ENCODE peak calls at places on chromosomes 2 and 18, in four cellular contexts. One of them, this sample, is unnamed.
A peak's percentile ranks its signal among the peaks of the same experiment; 100 is the strongest.

GRCh38 chr18:51070545-51070944 is 40.5 kb downstream of the SMAD4 start:
- DNase-seq in K562: no peak
- DNase-seq in H1: no peak
- DNase-seq in HepG2: no peak
- DNase-seq in this sample: no peak

GRCh38 chr2:71675296-71675695 is 221.9 kb downstream of the DYSF start:
- DNase-seq in H1: no peak
- DNase-seq in K562: no peak
- DNase-seq in HepG2: no peak
- DNase-seq in this sample: no peak

GRCh38 chr2:241871538-241872312 is 2.2 kb downstream of the RTP5 start:
- DNase-seq in H1: no peak
- DNase-seq in HepG2: no peak
- DNase-seq in K562: no peak
- DNase-seq in this sample: no peak

GRCh38 chr18:12053312-12053711 is 40.3 kb upstream of the ANKRD62 start:
- DNase-seq in K562: no peak
- DNase-seq in H1: no peak
- DNase-seq in HepG2: no peak
- DNase-seq in this sample: no peak

GRCh38 chr2:84840306-84840705 is 40.6 kb downstream of the TRABD2A start:
- DNase-seq in K562: peak; percentile 18
- DNase-seq in H1: no peak
- DNase-seq in HepG2: no peak
- DNase-seq in this sample: peak; percentile 26

GRCh38 chr2:126850951-126851350 is 47.7 kb upstream of the TEX51 start:
- DNase-seq in K562: no peak
- DNase-seq in H1: no peak
- DNase-seq in HepG2: no peak
- DNase-seq in this sample: no peak

GRCh38 chr2:107730898-107731297 is 95.8 kb upstream of the RGPD4 start:
- DNase-seq in HepG2: no peak
- DNase-seq in K562: no peak
- DNase-seq in H1: no peak
- DNase-seq in this sample: no peak

GRCh38 chr18:54360406-54360805 is 2.7 kb downstream of the C18orf54 start:
- DNase-seq in K562: no peak
- DNase-seq in H1: no peak
- DNase-seq in HepG2: peak; percentile 30
- DNase-seq in this sample: no peak

GRCh38 chr2:20470211-20470610 is 23.3 kb downstream of the RHOB start:
- DNase-seq in K562: no peak
- DNase-seq in HepG2: no peak
- DNase-seq in H1: no peak
- DNase-seq in this sample: no peak

GRCh38 chr2:99430614-99431258 is 59.1 kb downstream of the REV1 start:
- DNase-seq in H1: no peak
- DNase-seq in K562: no peak
- DNase-seq in HepG2: no peak
- DNase-seq in this sample: no peak

GRCh38 chr2:194294156-194294555 is 1362.9 kb upstream of the SLC39A10 start:
- DNase-seq in H1: no peak
- DNase-seq in HepG2: no peak
- DNase-seq in K562: no peak
- DNase-seq in this sample: no peak

GRCh38 chr2:45014016-45014702 is 4.9 kb upstream of the SIX2 start:
- DNase-seq in H1: no peak
- DNase-seq in K562: peak; percentile 61
- DNase-seq in HepG2: no peak
- DNase-seq in this sample: peak; percentile 88

GRCh38 chr18:4843771-4844170 is 353.3 kb downstream of the AKAIN1 start:
- DNase-seq in HepG2: no peak
- DNase-seq in H1: no peak
- DNase-seq in K562: no peak
- DNase-seq in this sample: no peak

GRCh38 chr2:11558206-11558886 is 24.5 kb downstream of the GREB1 start:
- DNase-seq in K562: no peak
- DNase-seq in H1: no peak
- DNase-seq in HepG2: no peak
- DNase-seq in this sample: no peak

GRCh38 chr2:120988741-120989555 is 253.3 kb downstream of the GLI2 start:
- DNase-seq in H1: no peak
- DNase-seq in K562: no peak
- DNase-seq in HepG2: no peak
- DNase-seq in this sample: no peak

GRCh38 chr2:238949710-238950345 is 101.9 kb downstream of the TWIST2 start:
- DNase-seq in HepG2: no peak
- DNase-seq in H1: no peak
- DNase-seq in K562: no peak
- DNase-seq in this sample: no peak

GRCh38 chr2:41736105-41736567 is 311.7 kb upstream of the PKDCC start:
- DNase-seq in H1: no peak
- DNase-seq in HepG2: no peak
- DNase-seq in K562: no peak
- DNase-seq in this sample: no peak

GRCh38 chr2:111675419-111676194 is 208.4 kb downstream of the ANAPC1 start:
- DNase-seq in H1: no peak
- DNase-seq in K562: no peak
- DNase-seq in HepG2: no peak
- DNase-seq in this sample: no peak

GRCh38 chr2:64488050-64488974 is 34.4 kb downstream of the LGALSL start:
- DNase-seq in HepG2: peak; percentile 47
- DNase-seq in H1: peak; percentile 58
- DNase-seq in K562: peak; percentile 68
- DNase-seq in this sample: peak; percentile 73

GRCh38 chr2:9258501-9258900 is 51.9 kb downstream of the ASAP2 start:
- DNase-seq in H1: no peak
- DNase-seq in K562: no peak
- DNase-seq in HepG2: no peak
- DNase-seq in this sample: no peak

GRCh38 chr2:32947484-32948143 is 861 bp downstream of the LTBP1 start:
- DNase-seq in H1: no peak
- DNase-seq in HepG2: no peak
- DNase-seq in K562: peak; percentile 53
- DNase-seq in this sample: peak; percentile 56

GRCh38 chr2:55885129-55885943 is 38.2 kb downstream of the EFEMP1 start:
- DNase-seq in K562: no peak
- DNase-seq in HepG2: no peak
- DNase-seq in H1: no peak
- DNase-seq in this sample: peak; percentile 74

GRCh38 chr2:65349863-65350262 is 82.5 kb downstream of the SPRED2 start:
- DNase-seq in K562: peak; percentile 69
- DNase-seq in H1: no peak
- DNase-seq in HepG2: peak; percentile 65
- DNase-seq in this sample: no peak

GRCh38 chr2:25349397-25349796 is 7.7 kb upstream of the DNMT3A start:
- DNase-seq in H1: no peak
- DNase-seq in K562: no peak
- DNase-seq in HepG2: no peak
- DNase-seq in this sample: no peak

GRCh38 chr2:201175971-201176570 is 6.9 kb upstream of the CASP10 start:
- DNase-seq in K562: no peak
- DNase-seq in HepG2: peak; percentile 21
- DNase-seq in H1: no peak
- DNase-seq in this sample: no peak

GRCh38 chr2:162678551-162678950 is 160.0 kb downstream of the KCNH7 start:
- DNase-seq in K562: no peak
- DNase-seq in HepG2: no peak
- DNase-seq in H1: no peak
- DNase-seq in this sample: no peak

GRCh38 chr2:160205511-160205910 is 5.4 kb upstream of the ITGB6 start:
- DNase-seq in K562: no peak
- DNase-seq in HepG2: peak; percentile 36
- DNase-seq in H1: no peak
- DNase-seq in this sample: peak; percentile 96

DNA sequence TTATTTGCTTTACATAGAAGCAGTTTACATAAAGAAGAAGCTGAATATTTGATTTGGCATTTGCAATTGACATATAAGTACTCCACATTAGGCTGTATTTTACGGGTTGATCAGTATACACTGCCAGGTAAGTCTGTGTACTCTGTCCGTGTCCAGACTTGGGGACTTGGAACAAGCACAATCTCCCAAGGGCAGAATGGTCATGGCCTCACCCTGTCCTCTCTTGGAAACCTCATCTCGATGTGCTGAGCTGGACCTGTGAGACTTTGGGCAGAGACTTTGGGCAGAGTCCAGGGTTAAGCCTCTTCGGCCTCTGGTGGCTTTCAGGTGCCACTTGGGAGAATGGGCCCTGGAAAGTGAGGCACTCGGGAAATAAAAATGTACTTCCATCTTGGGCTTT is 108.4 kb downstream of the RAPGEF4 start:
- DNase-seq in K562: no peak
- DNase-seq in HepG2: no peak
- DNase-seq in H1: no peak
- DNase-seq in this sample: no peak
- TF ChIP-seq PHF8 in K562: no peak
- TF ChIP-seq PHF8 in HepG2: no peak
- TF ChIP-seq PHF8 in H1: no peak
- TF ChIP-seq PHF8 in this sample: no peak

GRCh38 chr2:199309973-199310372 is 147.8 kb downstream of the SATB2 start:
- DNase-seq in K562: no peak
- DNase-seq in H1: no peak
- DNase-seq in HepG2: no peak
- DNase-seq in this sample: no peak

GRCh38 chr2:199307461-199307860 is 150.3 kb downstream of the SATB2 start:
- DNase-seq in H1: no peak
- DNase-seq in K562: no peak
- DNase-seq in HepG2: no peak
- DNase-seq in this sample: no peak

GRCh38 chr2:199310654-199311275 is 147.0 kb downstream of the SATB2 start:
- DNase-seq in HepG2: no peak
- DNase-seq in K562: no peak
- DNase-seq in H1: no peak
- DNase-seq in this sample: no peak

GRCh38 chr2:199308567-199308966 is 149.2 kb downstream of the SATB2 start:
- DNase-seq in H1: no peak
- DNase-seq in K562: no peak
- DNase-seq in HepG2: no peak
- DNase-seq in this sample: no peak

DNA sequence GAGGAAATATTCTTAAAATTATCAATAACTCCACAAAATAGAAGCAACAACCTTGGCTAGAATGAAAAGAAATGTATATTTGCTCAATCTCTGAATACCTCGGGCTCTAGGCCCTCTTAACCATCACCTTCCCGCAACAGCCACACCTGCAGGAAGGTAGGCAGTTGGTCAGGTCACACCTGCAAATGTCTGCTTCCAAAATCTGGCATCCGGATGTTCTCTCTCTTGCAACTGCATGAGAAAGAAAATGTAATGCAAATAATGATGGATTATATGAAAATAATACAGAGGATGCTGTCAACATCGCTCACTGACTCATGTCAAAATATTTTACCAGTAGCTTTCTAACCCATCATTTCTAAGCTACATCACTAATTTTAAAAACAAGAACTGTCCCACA is 148.3 kb downstream of the SATB2 start:
- DNase-seq in HepG2: no peak
- DNase-seq in K562: no peak
- DNase-seq in H1: no peak
- DNase-seq in this sample: no peak
- TF ChIP-seq EP300 in HepG2: no peak
- TF ChIP-seq EP300 in K562: no peak
- TF ChIP-seq EP300 in H1: no peak
- TF ChIP-seq EP300 in this sample: no peak

GRCh38 chr2:26401739-26402541 is at the start of gene DRC1:
- DNase-seq in H1: peak; percentile 51
- DNase-seq in K562: no peak
- DNase-seq in HepG2: no peak
- DNase-seq in this sample: peak; percentile 88
- TF ChIP-seq PHF8 in H1: no peak
- TF ChIP-seq PHF8 in K562: no peak
- TF ChIP-seq PHF8 in HepG2: no peak
- TF ChIP-seq PHF8 in this sample: no peak

DNA sequence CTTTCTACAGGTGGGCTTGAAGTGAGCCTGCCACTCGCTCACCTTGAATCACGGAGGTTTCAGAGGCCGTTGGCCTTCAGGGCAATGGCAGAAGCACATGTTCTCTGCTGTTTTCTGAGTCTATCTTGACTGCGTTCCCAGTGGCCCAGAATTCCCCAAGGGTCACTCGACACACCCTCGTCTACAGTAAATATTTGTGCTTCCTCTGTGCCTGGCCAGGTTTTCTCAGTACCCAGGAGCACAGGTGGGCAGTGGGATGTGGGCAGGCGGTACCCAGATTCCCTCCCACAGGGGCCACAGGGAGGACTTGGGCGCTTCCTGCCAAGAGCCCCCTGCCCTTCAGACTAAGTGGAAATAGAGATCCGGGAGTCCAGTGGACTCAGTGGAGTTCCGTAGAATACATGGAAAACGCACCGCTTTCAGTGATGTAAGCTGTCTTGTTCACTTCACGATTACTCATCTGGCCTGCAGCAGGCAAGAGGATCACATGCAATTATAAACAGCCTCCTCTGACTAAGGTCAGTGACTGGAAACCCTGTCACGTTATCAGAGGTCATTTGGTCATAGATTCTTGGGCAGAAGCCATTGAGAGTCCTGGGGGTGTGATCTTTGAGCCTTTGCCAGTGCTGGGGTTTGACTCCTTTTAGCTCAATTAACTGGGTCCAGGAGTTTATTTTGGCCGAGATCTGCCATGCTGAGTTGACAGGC is 179.8 kb downstream of the NEDD4L start:
- DNase-seq in K562: peak; percentile 56
- DNase-seq in H1: no peak
- DNase-seq in HepG2: peak; percentile 81
- DNase-seq in this sample: peak; percentile 86
- TF ChIP-seq EP300 in K562: peak; percentile 20
- TF ChIP-seq EP300 in H1: no peak
- TF ChIP-seq EP300 in HepG2: no peak
- TF ChIP-seq EP300 in this sample: peak; percentile 43

GRCh38 chr2:31150120-31150670 is 12.0 kb upstream of the GALNT14 start:
- DNase-seq in K562: no peak
- DNase-seq in H1: no peak
- DNase-seq in HepG2: no peak
- DNase-seq in this sample: no peak

GRCh38 chr2:31147645-31148044 is 9.4 kb upstream of the GALNT14 start:
- DNase-seq in K562: no peak
- DNase-seq in H1: no peak
- DNase-seq in HepG2: no peak
- DNase-seq in this sample: no peak

DNA sequence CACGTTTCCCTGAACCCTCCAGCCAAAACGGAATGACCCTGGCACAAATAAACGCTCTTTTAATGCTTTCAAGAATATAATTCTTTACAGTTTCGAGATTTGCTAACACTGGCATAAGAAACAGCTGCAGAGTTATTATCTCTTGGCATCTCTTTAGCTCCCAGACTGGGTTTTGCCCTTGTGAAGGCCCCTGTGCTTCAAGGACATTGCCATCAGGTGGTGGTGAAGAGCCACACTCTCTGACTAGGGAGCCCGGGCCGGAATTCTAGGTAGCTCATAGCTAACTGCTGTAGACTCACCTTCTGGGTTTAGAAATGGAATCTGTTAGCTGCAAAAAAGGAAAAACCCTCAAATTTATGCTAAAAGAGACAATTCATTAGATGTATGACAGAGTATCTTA is 13.3 kb upstream of the GALNT14 start:
- DNase-seq in H1: no peak
- DNase-seq in HepG2: no peak
- DNase-seq in K562: no peak
- DNase-seq in this sample: peak; percentile 26
- TF ChIP-seq PHF8 in H1: no peak
- TF ChIP-seq PHF8 in HepG2: no peak
- TF ChIP-seq PHF8 in K562: no peak
- TF ChIP-seq PHF8 in this sample: no peak

This sample was measured in A549.